ENCODE peak calls at places on chromosomes 3 and 15, in nine cellular contexts. One of them, this sample, is unnamed.

GRCh38 chr15:57348081-57348480 is 28.2 kb upstream of the CGNL1 start:
- DNase-seq in A549: no peak
- DNase-seq in GF-D8: no peak
- DNase-seq in H9: no peak
- DNase-seq in mucosa of gallbladder: no peak
- DNase-seq in globus pallidus: no peak
- DNase-seq in heart right ventricle: no peak
- DNase-seq in activated T-helper 1 cell treated with anti-CD3 and anti-CD28 coated beads, Interleukin-12 subunit alpha, Interleukin-12 subunit beta, Interleukin-2, Interleukin-4 antibody, amounts not matched to agents 30 ng/mL and 10 ng/mL and 1 ng/mL, durations not matched to agents 14 hours and 24 hours and 36 hours: no peak
- DNase-seq in DMS 273 treated with DMSO at 0.1 percent for 48 hours: no peak
- DNase-seq in this sample: no peak

GRCh38 chr3:104908761-104909160 is 457.9 kb upstream of the ALCAM start:
- DNase-seq in A549: no peak
- DNase-seq in GF-D8: no peak
- DNase-seq in H9: no peak
- DNase-seq in mucosa of gallbladder: no peak
- DNase-seq in globus pallidus: no peak
- DNase-seq in heart right ventricle: no peak
- DNase-seq in activated T-helper 1 cell treated with anti-CD3 and anti-CD28 coated beads, Interleukin-12 subunit alpha, Interleukin-12 subunit beta, Interleukin-2, Interleukin-4 antibody, amounts not matched to agents 30 ng/mL and 10 ng/mL and 1 ng/mL, durations not matched to agents 14 hours and 24 hours and 36 hours: no peak
- DNase-seq in DMS 273 treated with DMSO at 0.1 percent for 48 hours: peak; percentile 83
- DNase-seq in this sample: no peak

GRCh38 chr3:48662140-48662752 is 440 bp downstream of the CELSR3 start:
- DNase-seq in A549: no peak
- DNase-seq in GF-D8: no peak
- DNase-seq in H9: peak; percentile 47
- DNase-seq in mucosa of gallbladder: no peak
- DNase-seq in globus pallidus: no peak
- DNase-seq in heart right ventricle: no peak
- DNase-seq in activated T-helper 1 cell treated with anti-CD3 and anti-CD28 coated beads, Interleukin-12 subunit alpha, Interleukin-12 subunit beta, Interleukin-2, Interleukin-4 antibody, amounts not matched to agents 30 ng/mL and 10 ng/mL and 1 ng/mL, durations not matched to agents 14 hours and 24 hours and 36 hours: no peak
- DNase-seq in DMS 273 treated with DMSO at 0.1 percent for 48 hours: no peak
- DNase-seq in this sample: no peak

GRCh38 chr3:46733026-46733800 is 15.5 kb upstream of the PRSS50 start:
- DNase-seq in A549: peak; percentile 16
- DNase-seq in GF-D8: no peak
- DNase-seq in H9: peak; percentile 17
- DNase-seq in mucosa of gallbladder: no peak
- DNase-seq in globus pallidus: no peak
- DNase-seq in heart right ventricle: peak; percentile 1
- DNase-seq in activated T-helper 1 cell treated with anti-CD3 and anti-CD28 coated beads, Interleukin-12 subunit alpha, Interleukin-12 subunit beta, Interleukin-2, Interleukin-4 antibody, amounts not matched to agents 30 ng/mL and 10 ng/mL and 1 ng/mL, durations not matched to agents 14 hours and 24 hours and 36 hours: no peak
- DNase-seq in DMS 273 treated with DMSO at 0.1 percent for 48 hours: no peak
- DNase-seq in this sample: no peak

GRCh38 chr15:60844431-60845174 is 365.7 kb upstream of the ICE2 start:
- DNase-seq in A549: no peak
- DNase-seq in GF-D8: no peak
- DNase-seq in H9: no peak
- DNase-seq in mucosa of gallbladder: peak; percentile 23
- DNase-seq in globus pallidus: no peak
- DNase-seq in heart right ventricle: no peak
- DNase-seq in activated T-helper 1 cell treated with anti-CD3 and anti-CD28 coated beads, Interleukin-12 subunit alpha, Interleukin-12 subunit beta, Interleukin-2, Interleukin-4 antibody, amounts not matched to agents 30 ng/mL and 10 ng/mL and 1 ng/mL, durations not matched to agents 14 hours and 24 hours and 36 hours: peak; percentile 68
- DNase-seq in DMS 273 treated with DMSO at 0.1 percent for 48 hours: no peak
- DNase-seq in this sample: no peak

GRCh38 chr15:78083687-78084358 is 6.3 kb upstream of the TBC1D2B start:
- DNase-seq in A549: no peak
- DNase-seq in GF-D8: no peak
- DNase-seq in H9: no peak
- DNase-seq in mucosa of gallbladder: no peak
- DNase-seq in globus pallidus: no peak
- DNase-seq in heart right ventricle: no peak
- DNase-seq in activated T-helper 1 cell treated with anti-CD3 and anti-CD28 coated beads, Interleukin-12 subunit alpha, Interleukin-12 subunit beta, Interleukin-2, Interleukin-4 antibody, amounts not matched to agents 30 ng/mL and 10 ng/mL and 1 ng/mL, durations not matched to agents 14 hours and 24 hours and 36 hours: no peak
- DNase-seq in DMS 273 treated with DMSO at 0.1 percent for 48 hours: no peak
- DNase-seq in this sample: no peak

GRCh38 chr3:139629033-139629432 is 48.7 kb downstream of the NMNAT3 start:
- DNase-seq in A549: peak; percentile 28
- DNase-seq in GF-D8: no peak
- DNase-seq in H9: peak; percentile 71
- DNase-seq in mucosa of gallbladder: no peak
- DNase-seq in globus pallidus: peak; percentile 1
- DNase-seq in heart right ventricle: no peak
- DNase-seq in activated T-helper 1 cell treated with anti-CD3 and anti-CD28 coated beads, Interleukin-12 subunit alpha, Interleukin-12 subunit beta, Interleukin-2, Interleukin-4 antibody, amounts not matched to agents 30 ng/mL and 10 ng/mL and 1 ng/mL, durations not matched to agents 14 hours and 24 hours and 36 hours: no peak
- DNase-seq in DMS 273 treated with DMSO at 0.1 percent for 48 hours: no peak
- DNase-seq in this sample: no peak

GRCh38 chr3:49132437-49133225 is at the start of gene LAMB2:
- DNase-seq in A549: peak; percentile 67
- DNase-seq in GF-D8: no peak
- DNase-seq in H9: peak; percentile 82
- DNase-seq in mucosa of gallbladder: peak; percentile 78
- DNase-seq in globus pallidus: peak; percentile 60
- DNase-seq in heart right ventricle: peak; percentile 90
- DNase-seq in activated T-helper 1 cell treated with anti-CD3 and anti-CD28 coated beads, Interleukin-12 subunit alpha, Interleukin-12 subunit beta, Interleukin-2, Interleukin-4 antibody, amounts not matched to agents 30 ng/mL and 10 ng/mL and 1 ng/mL, durations not matched to agents 14 hours and 24 hours and 36 hours: no peak
- DNase-seq in DMS 273 treated with DMSO at 0.1 percent for 48 hours: no peak
- DNase-seq in this sample: no peak

GRCh38 chr3:185645596-185646381 is 59.7 kb downstream of the SENP2 start:
- DNase-seq in A549: no peak
- DNase-seq in GF-D8: no peak
- DNase-seq in H9: peak; percentile 68
- DNase-seq in mucosa of gallbladder: no peak
- DNase-seq in globus pallidus: no peak
- DNase-seq in heart right ventricle: no peak
- DNase-seq in activated T-helper 1 cell treated with anti-CD3 and anti-CD28 coated beads, Interleukin-12 subunit alpha, Interleukin-12 subunit beta, Interleukin-2, Interleukin-4 antibody, amounts not matched to agents 30 ng/mL and 10 ng/mL and 1 ng/mL, durations not matched to agents 14 hours and 24 hours and 36 hours: no peak
- DNase-seq in DMS 273 treated with DMSO at 0.1 percent for 48 hours: no peak
- DNase-seq in this sample: no peak

GRCh38 chr3:122564155-122564912 is at the start of the genes DTX3L and PARP9:
- DNase-seq in A549: peak; percentile 65
- DNase-seq in GF-D8: peak; percentile 51
- DNase-seq in H9: peak; percentile 69
- DNase-seq in mucosa of gallbladder: peak; percentile 83
- DNase-seq in globus pallidus: peak; percentile 73
- DNase-seq in heart right ventricle: peak; percentile 87
- DNase-seq in activated T-helper 1 cell treated with anti-CD3 and anti-CD28 coated beads, Interleukin-12 subunit alpha, Interleukin-12 subunit beta, Interleukin-2, Interleukin-4 antibody, amounts not matched to agents 30 ng/mL and 10 ng/mL and 1 ng/mL, durations not matched to agents 14 hours and 24 hours and 36 hours: peak; percentile 87
- DNase-seq in DMS 273 treated with DMSO at 0.1 percent for 48 hours: peak; percentile 69
- DNase-seq in this sample: peak; percentile 31

GRCh38 chr3:147120029-147120428 is 286.3 kb downstream of the ZIC4 start:
- DNase-seq in A549: peak; percentile 10
- DNase-seq in GF-D8: no peak
- DNase-seq in H9: no peak
- DNase-seq in mucosa of gallbladder: no peak
- DNase-seq in globus pallidus: peak; percentile 10
- DNase-seq in heart right ventricle: no peak
- DNase-seq in activated T-helper 1 cell treated with anti-CD3 and anti-CD28 coated beads, Interleukin-12 subunit alpha, Interleukin-12 subunit beta, Interleukin-2, Interleukin-4 antibody, amounts not matched to agents 30 ng/mL and 10 ng/mL and 1 ng/mL, durations not matched to agents 14 hours and 24 hours and 36 hours: no peak
- DNase-seq in DMS 273 treated with DMSO at 0.1 percent for 48 hours: no peak
- DNase-seq in this sample: no peak

GRCh38 chr3:179071161-179071568 is 444 bp downstream of the ZMAT3 start:
- DNase-seq in A549: peak; percentile 23
- DNase-seq in GF-D8: no peak
- DNase-seq in H9: no peak
- DNase-seq in mucosa of gallbladder: peak; percentile 11
- DNase-seq in globus pallidus: peak; percentile 57
- DNase-seq in heart right ventricle: no peak
- DNase-seq in activated T-helper 1 cell treated with anti-CD3 and anti-CD28 coated beads, Interleukin-12 subunit alpha, Interleukin-12 subunit beta, Interleukin-2, Interleukin-4 antibody, amounts not matched to agents 30 ng/mL and 10 ng/mL and 1 ng/mL, durations not matched to agents 14 hours and 24 hours and 36 hours: peak; percentile 55
- DNase-seq in DMS 273 treated with DMSO at 0.1 percent for 48 hours: no peak
- DNase-seq in this sample: no peak

GRCh38 chr3:17491601-17492000 is 250.8 kb downstream of the TBC1D5 start:
- DNase-seq in A549: no peak
- DNase-seq in GF-D8: no peak
- DNase-seq in H9: no peak
- DNase-seq in mucosa of gallbladder: no peak
- DNase-seq in globus pallidus: no peak
- DNase-seq in heart right ventricle: no peak
- DNase-seq in activated T-helper 1 cell treated with anti-CD3 and anti-CD28 coated beads, Interleukin-12 subunit alpha, Interleukin-12 subunit beta, Interleukin-2, Interleukin-4 antibody, amounts not matched to agents 30 ng/mL and 10 ng/mL and 1 ng/mL, durations not matched to agents 14 hours and 24 hours and 36 hours: no peak
- DNase-seq in DMS 273 treated with DMSO at 0.1 percent for 48 hours: no peak
- DNase-seq in this sample: no peak

GRCh38 chr3:58058654-58059263 is 50.5 kb downstream of the FLNB start:
- DNase-seq in A549: no peak
- DNase-seq in GF-D8: no peak
- DNase-seq in H9: no peak
- DNase-seq in mucosa of gallbladder: no peak
- DNase-seq in globus pallidus: no peak
- DNase-seq in heart right ventricle: no peak
- DNase-seq in activated T-helper 1 cell treated with anti-CD3 and anti-CD28 coated beads, Interleukin-12 subunit alpha, Interleukin-12 subunit beta, Interleukin-2, Interleukin-4 antibody, amounts not matched to agents 30 ng/mL and 10 ng/mL and 1 ng/mL, durations not matched to agents 14 hours and 24 hours and 36 hours: no peak
- DNase-seq in DMS 273 treated with DMSO at 0.1 percent for 48 hours: no peak
- DNase-seq in this sample: no peak